ENCODE peak calls at places on chromosomes 16 and 17, in six cellular contexts. One of them, this sample, is unnamed.

GRCh38 chr17:9401434-9401833 is 174.2 kb downstream of the STX8 start:
- DNase-seq in A549: peak; percentile 34
- DNase-seq in spleen: no peak
- DNase-seq in Peyer's patch: no peak
- DNase-seq in uterus: no peak
- DNase-seq in esophagus squamous epithelium: no peak
- DNase-seq in this sample: no peak

GRCh38 chr16:27452569-27453475 is 50.8 kb downstream of the IL21R start:
- DNase-seq in uterus: no peak
- DNase-seq in spleen: no peak
- DNase-seq in esophagus squamous epithelium: no peak
- DNase-seq in Peyer's patch: no peak
- DNase-seq in A549: no peak
- DNase-seq in this sample: no peak

GRCh38 chr17:4769628-4770027 is 2.1 kb upstream of the TM4SF5 start:
- DNase-seq in esophagus squamous epithelium: no peak
- DNase-seq in Peyer's patch: no peak
- DNase-seq in uterus: no peak
- DNase-seq in A549: no peak
- DNase-seq in spleen: no peak
- DNase-seq in this sample: no peak

GRCh38 chr17:17044846-17045561 is 2.7 kb downstream of the MPRIP start:
- DNase-seq in uterus: peak; percentile 54
- DNase-seq in A549: peak; percentile 71
- DNase-seq in Peyer's patch: peak; percentile 52
- DNase-seq in spleen: peak; percentile 70
- DNase-seq in esophagus squamous epithelium: no peak
- DNase-seq in this sample: peak; percentile 74

GRCh38 chr17:31596382-31597323 is 205.2 kb downstream of the RAB11FIP4 start:
- DNase-seq in spleen: peak; percentile 92
- DNase-seq in Peyer's patch: peak; percentile 86
- DNase-seq in esophagus squamous epithelium: no peak
- DNase-seq in A549: peak; percentile 86
- DNase-seq in uterus: peak; percentile 64
- DNase-seq in this sample: peak; percentile 91

GRCh38 chr17:61235821-61236197 is 163.8 kb upstream of the TBX2 start:
- DNase-seq in spleen: no peak
- DNase-seq in A549: no peak
- DNase-seq in esophagus squamous epithelium: no peak
- DNase-seq in uterus: no peak
- DNase-seq in Peyer's patch: no peak
- DNase-seq in this sample: no peak

GRCh38 chr17:19278729-19279128 is 41.6 kb downstream of the EPN2 start:
- DNase-seq in spleen: peak; percentile 33
- DNase-seq in uterus: no peak
- DNase-seq in A549: no peak
- DNase-seq in Peyer's patch: no peak
- DNase-seq in esophagus squamous epithelium: no peak
- DNase-seq in this sample: no peak

GRCh38 chr16:67443299-67443698 is 12.4 kb downstream of the HSD11B2 start:
- DNase-seq in esophagus squamous epithelium: no peak
- DNase-seq in spleen: no peak
- DNase-seq in Peyer's patch: no peak
- DNase-seq in uterus: peak; percentile 87
- DNase-seq in A549: no peak
- DNase-seq in this sample: peak; percentile 94

GRCh38 chr16:24346734-24347133 is 90.6 kb downstream of the CACNG3 start:
- DNase-seq in A549: no peak
- DNase-seq in Peyer's patch: no peak
- DNase-seq in esophagus squamous epithelium: no peak
- DNase-seq in uterus: no peak
- DNase-seq in spleen: no peak
- DNase-seq in this sample: no peak

GRCh38 chr17:40490289-40490853 is 11.1 kb downstream of the TNS4 start:
- DNase-seq in Peyer's patch: peak; percentile 67
- DNase-seq in spleen: no peak
- DNase-seq in A549: peak; percentile 76
- DNase-seq in uterus: peak; percentile 75
- DNase-seq in esophagus squamous epithelium: no peak
- DNase-seq in this sample: peak; percentile 97

GRCh38 chr17:42313773-42314566 is 25.7 kb downstream of the STAT5A start:
- DNase-seq in uterus: no peak
- DNase-seq in Peyer's patch: no peak
- DNase-seq in esophagus squamous epithelium: no peak
- DNase-seq in spleen: no peak
- DNase-seq in A549: no peak
- DNase-seq in this sample: no peak

GRCh38 chr17:42311240-42312034 is 23.1 kb downstream of the STAT5A start:
- DNase-seq in uterus: peak; percentile 93
- DNase-seq in Peyer's patch: peak; percentile 82
- DNase-seq in esophagus squamous epithelium: no peak
- DNase-seq in A549: no peak
- DNase-seq in spleen: peak; percentile 88
- DNase-seq in this sample: peak; percentile 99

GRCh38 chr17:42312285-42313130 is 24.2 kb downstream of the STAT5A start:
- DNase-seq in uterus: peak; percentile 86
- DNase-seq in Peyer's patch: peak; percentile 91
- DNase-seq in esophagus squamous epithelium: no peak
- DNase-seq in A549: peak; percentile 77
- DNase-seq in spleen: peak; percentile 95
- DNase-seq in this sample: peak; percentile 96

GRCh38 chr17:42312035-42312284 is 23.7 kb downstream of the STAT5A start:
- DNase-seq in uterus: no peak
- DNase-seq in A549: no peak
- DNase-seq in spleen: no peak
- DNase-seq in esophagus squamous epithelium: no peak
- DNase-seq in Peyer's patch: no peak
- DNase-seq in this sample: no peak

GRCh38 chr17:42313389-42313772 is 25.1 kb downstream of the STAT5A start:
- DNase-seq in esophagus squamous epithelium: no peak
- DNase-seq in A549: no peak
- DNase-seq in spleen: no peak
- DNase-seq in uterus: no peak
- DNase-seq in Peyer's patch: no peak
- DNase-seq in this sample: no peak
- TF ChIP-seq POLR2A in esophagus squamous epithelium: no peak
- TF ChIP-seq POLR2A in A549: no peak
- TF ChIP-seq POLR2A in spleen: no peak
- TF ChIP-seq POLR2A in uterus: no peak
- TF ChIP-seq POLR2A in Peyer's patch: no peak
- TF ChIP-seq POLR2A in this sample: no peak

DNA sequence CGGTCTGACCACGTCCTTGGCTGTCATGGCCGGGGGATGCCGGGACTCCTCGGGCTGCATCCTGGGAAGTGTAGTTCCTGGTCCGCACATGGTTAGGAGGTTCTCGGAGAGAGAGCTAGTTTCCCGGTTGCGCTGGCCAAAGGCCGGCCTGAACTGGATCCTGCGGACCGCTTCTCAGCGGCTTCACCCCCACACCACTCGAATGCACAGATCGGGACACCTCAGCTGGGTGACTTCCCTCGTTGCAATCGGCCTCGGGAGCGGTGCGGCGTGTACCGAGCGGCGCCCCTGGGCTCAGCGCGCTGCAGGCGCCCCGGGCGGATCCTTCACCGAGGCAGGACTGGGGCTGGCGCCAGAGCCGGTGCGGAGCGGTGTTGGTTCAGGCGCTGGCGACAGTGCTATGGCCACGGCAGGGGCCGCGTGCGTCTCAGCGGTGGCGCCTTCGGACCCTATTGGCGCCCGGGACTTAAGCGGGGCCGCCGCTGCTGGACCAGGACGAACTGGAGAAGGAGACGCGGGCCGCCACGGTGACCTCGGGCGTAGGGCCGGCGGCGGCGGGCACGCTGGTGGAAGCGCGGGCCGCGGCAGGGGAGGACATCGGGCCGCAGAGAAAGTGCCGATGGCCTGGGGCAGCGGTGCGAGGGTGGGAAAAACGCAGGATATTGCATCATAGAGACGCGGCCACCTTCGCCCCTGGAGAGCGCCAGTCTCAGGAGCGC is 11.5 kb downstream of the ZNF629 start:
- DNase-seq in Peyer's patch: peak; percentile 86
- DNase-seq in esophagus squamous epithelium: no peak
- DNase-seq in uterus: peak; percentile 80
- DNase-seq in spleen: peak; percentile 92
- DNase-seq in A549: peak; percentile 88
- DNase-seq in this sample: peak; percentile 91
- TF ChIP-seq POLR2A in Peyer's patch: no peak
- TF ChIP-seq POLR2A in esophagus squamous epithelium: no peak
- TF ChIP-seq POLR2A in uterus: peak; percentile 38
- TF ChIP-seq POLR2A in spleen: no peak
- TF ChIP-seq POLR2A in A549: peak; percentile 71
- TF ChIP-seq POLR2A in this sample: peak; percentile 11

GRCh38 chr17:49028271-49028670 is 31.1 kb downstream of the IGF2BP1 start:
- DNase-seq in Peyer's patch: no peak
- DNase-seq in spleen: no peak
- DNase-seq in A549: no peak
- DNase-seq in uterus: no peak
- DNase-seq in esophagus squamous epithelium: no peak
- DNase-seq in this sample: no peak

GRCh38 chr17:49035470-49036269 is 38.5 kb downstream of the IGF2BP1 start:
- DNase-seq in esophagus squamous epithelium: no peak
- DNase-seq in Peyer's patch: peak; percentile 56
- DNase-seq in uterus: peak; percentile 53
- DNase-seq in spleen: no peak
- DNase-seq in A549: peak; percentile 67
- DNase-seq in this sample: no peak

GRCh38 chr17:49024523-49024922 is 27.3 kb downstream of the IGF2BP1 start:
- DNase-seq in Peyer's patch: no peak
- DNase-seq in A549: no peak
- DNase-seq in spleen: no peak
- DNase-seq in esophagus squamous epithelium: no peak
- DNase-seq in uterus: no peak
- DNase-seq in this sample: no peak

GRCh38 chr17:49031965-49032928 is 35.1 kb downstream of the IGF2BP1 start:
- DNase-seq in A549: peak; percentile 87
- DNase-seq in esophagus squamous epithelium: no peak
- DNase-seq in uterus: peak; percentile 25
- DNase-seq in Peyer's patch: peak; percentile 65
- DNase-seq in spleen: no peak
- DNase-seq in this sample: no peak

GRCh38 chr17:49029841-49030240 is 32.7 kb downstream of the IGF2BP1 start:
- DNase-seq in spleen: no peak
- DNase-seq in uterus: no peak
- DNase-seq in esophagus squamous epithelium: no peak
- DNase-seq in A549: no peak
- DNase-seq in Peyer's patch: no peak
- DNase-seq in this sample: no peak
- TF ChIP-seq POLR2A in spleen: no peak
- TF ChIP-seq POLR2A in uterus: no peak
- TF ChIP-seq POLR2A in esophagus squamous epithelium: no peak
- TF ChIP-seq POLR2A in A549: no peak
- TF ChIP-seq POLR2A in Peyer's patch: no peak
- TF ChIP-seq POLR2A in this sample: no peak

GRCh38 chr17:12794919-12795517 is 5.7 kb downstream of the ARHGAP44 start:
- DNase-seq in esophagus squamous epithelium: no peak
- DNase-seq in A549: no peak
- DNase-seq in uterus: no peak
- DNase-seq in Peyer's patch: no peak
- DNase-seq in spleen: no peak
- DNase-seq in this sample: no peak

GRCh38 chr17:12790806-12791148 is 1.5 kb downstream of the ARHGAP44 start:
- DNase-seq in esophagus squamous epithelium: no peak
- DNase-seq in uterus: no peak
- DNase-seq in spleen: no peak
- DNase-seq in A549: no peak
- DNase-seq in Peyer's patch: no peak
- DNase-seq in this sample: no peak

GRCh38 chr17:12789976-12790805 is 893 bp downstream of the ARHGAP44 start:
- DNase-seq in uterus: peak; percentile 24
- DNase-seq in spleen: peak; percentile 74
- DNase-seq in Peyer's patch: no peak
- DNase-seq in esophagus squamous epithelium: no peak
- DNase-seq in A549: no peak
- DNase-seq in this sample: no peak

DNA sequence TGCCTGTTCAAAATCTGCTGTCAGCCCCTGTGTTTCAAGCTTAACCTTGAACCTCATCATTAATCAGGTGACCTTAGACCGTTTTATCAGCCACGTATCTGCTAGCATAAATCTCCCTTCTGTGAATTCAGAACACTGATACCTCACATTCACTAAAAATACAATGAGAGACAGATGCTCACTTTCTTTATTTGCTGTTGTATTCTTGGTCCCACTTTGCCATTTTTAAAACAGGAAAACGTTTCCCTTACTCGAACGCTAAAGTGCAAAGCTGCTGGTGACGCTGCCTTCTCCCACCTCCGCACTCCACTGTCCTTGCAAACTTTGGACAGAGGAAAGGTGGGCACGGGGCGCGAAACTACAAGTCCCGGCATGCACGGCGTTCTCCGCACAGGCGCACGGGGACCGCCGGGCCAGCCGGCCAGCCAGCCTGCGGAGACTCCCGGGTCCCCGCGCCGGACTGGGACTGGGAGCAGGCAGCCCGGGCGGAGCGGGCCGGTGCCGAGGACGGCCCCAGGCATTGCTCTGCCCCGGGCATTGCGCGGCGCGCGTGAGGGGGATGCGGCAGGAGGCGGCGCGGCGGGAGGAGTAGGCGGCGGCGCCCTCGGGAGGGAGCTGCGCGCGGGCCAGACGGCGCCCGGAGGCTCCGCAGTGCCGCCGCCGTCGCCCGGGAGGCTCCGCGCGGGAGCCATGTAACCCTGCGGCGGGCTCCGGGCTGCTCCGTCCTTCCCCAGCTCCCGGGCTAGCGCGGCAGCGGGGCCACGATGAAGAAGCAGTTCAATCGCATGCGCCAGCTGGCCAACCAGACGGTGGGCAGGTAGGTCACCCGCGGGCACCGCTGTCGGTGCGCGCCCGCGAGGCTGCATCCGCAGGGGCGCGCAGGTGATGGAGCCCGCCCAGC is at the start of gene ARHGAP44:
- DNase-seq in uterus: peak; percentile 75
- DNase-seq in A549: peak; percentile 77
- DNase-seq in spleen: peak; percentile 84
- DNase-seq in Peyer's patch: peak; percentile 74
- DNase-seq in esophagus squamous epithelium: no peak
- DNase-seq in this sample: peak; percentile 77
- TF ChIP-seq POLR2A in uterus: peak; percentile 63
- TF ChIP-seq POLR2A in A549: peak; percentile 73
- TF ChIP-seq POLR2A in spleen: no peak
- TF ChIP-seq POLR2A in Peyer's patch: peak; percentile 52
- TF ChIP-seq POLR2A in esophagus squamous epithelium: no peak
- TF ChIP-seq POLR2A in this sample: no peak

This sample was measured in sigmoid colon.